ENCODE peak calls at places on chromosomes 7 and 10, in six cellular contexts. X is right atrium auricular region; C is COR-L47; E is activated CD8-positive, alpha-beta memory T cell treated with anti-CD3 and anti-CD28 coated beads, Interleukin-2, amount 50 U/mL, for 48 hours; D is NCI-H1436 treated with DMSO at 0.1 percent for 48 hours; O is NCI-H460. U is an unnamed sample.

GRCh38 chr10:6072215-6072941 is 10.2 kb upstream of the IL2RA start:
- DNase-seq in X (no peak), C (no peak), E (peak), D (no peak), O (no peak), U (no peak)

GRCh38 chr7:104940023-104940710 is 73.8 kb upstream of the KMT2E start:
- DNase-seq in X (no peak), C (no peak), E (no peak), D (no peak), O (no peak), U (no peak)

GRCh38 chr10:36636285-36636839 is 489.0 kb upstream of the ANKRD30A start:
- DNase-seq in X (no peak), C (no peak), E (no peak), D (no peak), O (no peak), U (no peak)

GRCh38 chr10:125005312-125006187 is 63.6 kb downstream of the ZRANB1 start:
- DNase-seq in X (no peak), C (no peak), E (no peak), D (no peak), O (no peak), U (no peak)

GRCh38 chr7:149209518-149210269 is 14.3 kb downstream of the ZNF282 start:
- DNase-seq in X (no peak), C (peak), E (peak), D (no peak), O (peak), U (no peak)

GRCh38 chr7:31882187-31882586 is 188.0 kb downstream of the PDE1C start:
- DNase-seq in X (peak), C (no peak), E (no peak), D (no peak), O (peak), U (no peak)

GRCh38 chr10:60388709-60389241 is 900 bp downstream of the ANK3 start:
- DNase-seq in X (no peak), C (no peak), E (no peak), D (no peak), O (no peak), U (no peak)

GRCh38 chr7:88344956-88345832 is 38.5 kb upstream of the STEAP4 start:
- DNase-seq in X (no peak), C (peak), E (no peak), D (peak), O (peak), U (no peak)

GRCh38 chr7:102433319-102434038 is at the start of gene ORAI2:
- DNase-seq in X (peak), C (peak), E (peak), D (no peak), O (peak), U (no peak)

GRCh38 chr10:114822771-114823463 is 1.3 kb downstream of the FHIP2A start:
- DNase-seq in X (no peak), C (no peak), E (no peak), D (no peak), O (peak), U (peak)

GRCh38 chr7:73742753-73743641 is 4.4 kb upstream of the ABHD11 start:
- DNase-seq in X (no peak), C (peak), E (no peak), D (peak), O (no peak), U (no peak)

GRCh38 chr10:75466886-75467285 is 35.5 kb downstream of the LRMDA start:
- DNase-seq in X (no peak), C (no peak), E (no peak), D (no peak), O (no peak), U (no peak)

GRCh38 chr10:21263266-21263803 is 262.1 kb downstream of the SKIDA1 start:
- DNase-seq in X (no peak), C (no peak), E (no peak), D (no peak), O (no peak), U (no peak)

GRCh38 chr10:76337641-76338040 is 906.2 kb downstream of the LRMDA start:
- DNase-seq in X (no peak), C (no peak), E (no peak), D (no peak), O (no peak), U (no peak)

GRCh38 chr10:76697923-76698322 is 939.7 kb downstream of the KCNMA1 start:
- DNase-seq in X (no peak), C (peak), E (no peak), D (no peak), O (no peak), U (no peak)

GRCh38 chr10:51010977-51011376 is 63.3 kb upstream of the PRKG1 start:
- DNase-seq in X (no peak), C (no peak), E (no peak), D (no peak), O (peak), U (peak)

GRCh38 chr10:88157981-88158465 is 294.6 kb downstream of the PTEN start:
- DNase-seq in X (no peak), C (no peak), E (no peak), D (no peak), O (no peak), U (no peak)

GRCh38 chr10:61903184-61903990 is 1.9 kb downstream of the ARID5B start:
- DNase-seq in X (no peak), C (peak), E (peak), D (peak), O (no peak), U (peak)

GRCh38 chr10:89274928-89275327 is 23.4 kb upstream of the LIPA start:
- DNase-seq in X (no peak), C (no peak), E (no peak), D (no peak), O (no peak), U (no peak)

GRCh38 chr7:2808891-2809660 is 35.0 kb downstream of the GNA12 start:
- DNase-seq in X (no peak), C (no peak), E (no peak), D (no peak), O (no peak), U (no peak)

GRCh38 chr10:124592101-124592500 is 130.5 kb downstream of the LHPP start:
- DNase-seq in X (no peak), C (no peak), E (no peak), D (no peak), O (no peak), U (no peak)

GRCh38 chr7:94909023-94909466 is 1.7 kb downstream of the PPP1R9A start:
- DNase-seq in X (no peak), C (no peak), E (no peak), D (no peak), O (no peak), U (no peak)

GRCh38 chr10:12521423-12521822 is 172.1 kb downstream of the CAMK1D start:
- DNase-seq in X (no peak), C (no peak), E (no peak), D (no peak), O (no peak), U (no peak)

GRCh38 chr10:69819713-69820506 is 18.2 kb downstream of the COL13A1 start:
- DNase-seq in X (no peak), C (no peak), E (no peak), D (no peak), O (no peak), U (no peak)

GRCh38 chr7:468681-469590 is 50.7 kb downstream of the PDGFA start:
- DNase-seq in X (no peak), C (no peak), E (no peak), D (no peak), O (no peak), U (peak)

GRCh38 chr10:112835933-112836564 is 114.0 kb upstream of the TCF7L2 start:
- DNase-seq in X (peak), C (no peak), E (no peak), D (no peak), O (no peak), U (no peak)

GRCh38 chr7:142563470-142563869 is 185.8 kb upstream of the PRSS1 start:
- DNase-seq in X (no peak), C (no peak), E (no peak), D (no peak), O (no peak), U (no peak)

GRCh38 chr7:27213150-27213903 is 13.4 kb upstream of the HOXA13 start:
- DNase-seq in X (no peak), C (no peak), E (no peak), D (no peak), O (no peak), U (no peak)

GRCh38 chr10:96228408-96229019 is 42.9 kb downstream of the BLNK start:
- DNase-seq in X (no peak), C (no peak), E (no peak), D (no peak), O (no peak), U (no peak)

GRCh38 chr7:63899691-63900393 is 98.8 kb upstream of the ZNF722 start:
- DNase-seq in X (no peak), C (peak), E (peak), D (no peak), O (no peak), U (peak)

GRCh38 chr7:47539398-47540052 is 42.4 kb downstream of the TNS3 start:
- DNase-seq in X (no peak), C (no peak), E (no peak), D (no peak), O (no peak), U (no peak)

GRCh38 chr7:27476493-27476892 is 186.2 kb downstream of the HIBADH start:
- DNase-seq in X (no peak), C (no peak), E (no peak), D (no peak), O (no peak), U (no peak)

GRCh38 chr10:69406816-69407580 is 9.7 kb downstream of the TACR2 start:
- DNase-seq in X (no peak), C (no peak), E (no peak), D (no peak), O (no peak), U (no peak)

GRCh38 chr10:34403512-34403911 is 411.6 kb downstream of the PARD3 start:
- DNase-seq in X (no peak), C (no peak), E (no peak), D (no peak), O (no peak), U (no peak)

GRCh38 chr7:106178593-106179134 is 66.6 kb upstream of the SYPL1 start:
- DNase-seq in X (no peak), C (peak), E (no peak), D (no peak), O (peak), U (no peak)

GRCh38 chr7:99794585-99795502 is 10.9 kb upstream of the CYP3A4 start:
- DNase-seq in X (no peak), C (no peak), E (no peak), D (no peak), O (no peak), U (no peak)

U was measured in KG1.